ENCODE peak calls at places on chromosomes 3 and 15, in four cellular contexts. I, B, K and C are unnamed samples.

GRCh38 chr15:52579852-52580251 is 11.0 kb upstream of the ARPP19 start:
- DNase-seq in I (no peak), B (no peak), K (no peak), C (no peak)

GRCh38 chr15:39429898-39430357 is 151.0 kb upstream of the THBS1 start:
- DNase-seq in I (peak), B (no peak), K (peak), C (no peak)

GRCh38 chr3:185815391-185816282 is 9.2 kb downstream of the IGF2BP2 start:
- DNase-seq in I (peak), B (no peak), K (peak), C (no peak)

GRCh38 chr3:174243194-174243593 is 615.9 kb upstream of the NAALADL2 start:
- DNase-seq in I (peak), B (no peak), K (peak), C (no peak)

GRCh38 chr3:57109437-57110199 is 49.2 kb downstream of the SPATA12 start:
- DNase-seq in I (no peak), B (no peak), K (no peak), C (no peak)

GRCh38 chr3:102378216-102378615 is 56.6 kb upstream of the ZPLD1 start:
- DNase-seq in I (no peak), B (no peak), K (no peak), C (no peak)

GRCh38 chr15:85800460-85801123 is 5.9 kb upstream of the KLHL25 start:
- DNase-seq in I (peak), B (peak), K (peak), C (no peak)

GRCh38 chr15:51726302-51727073 is 11.0 kb downstream of the LYSMD2 start:
- DNase-seq in I (peak), B (peak), K (peak), C (peak)

GRCh38 chr15:88651971-88652370 is 13.2 kb downstream of the ISG20 start:
- DNase-seq in I (no peak), B (no peak), K (no peak), C (no peak)

GRCh38 chr3:182793663-182794454 is 555 bp downstream of the ATP11B start:
- DNase-seq in I (peak), B (peak), K (peak), C (peak)

GRCh38 chr3:172840913-172841312 is 90.4 kb downstream of the ECT2 start:
- DNase-seq in I (no peak), B (no peak), K (no peak), C (no peak)

GRCh38 chr3:11784962-11785361 is 61.7 kb downstream of the TAMM41 start:
- DNase-seq in I (peak), B (peak), K (no peak), C (no peak)

GRCh38 chr3:131730581-131730980 is 227.8 kb upstream of the MRPL3 start:
- DNase-seq in I (no peak), B (no peak), K (no peak), C (no peak)

GRCh38 chr3:158167737-158168469 is 58.0 kb downstream of the RSRC1 start:
- DNase-seq in I (peak), B (no peak), K (peak), C (no peak)

GRCh38 chr15:26623071-26623470 is 149.8 kb downstream of the GABRB3 start:
- DNase-seq in I (no peak), B (no peak), K (no peak), C (no peak)

GRCh38 chr3:181713673-181714270 is 2.0 kb downstream of the SOX2 start:
- DNase-seq in I (no peak), B (no peak), K (no peak), C (no peak)

GRCh38 chr15:79194386-79194785 is 88.1 kb upstream of the ANKRD34C start:
- DNase-seq in I (no peak), B (no peak), K (no peak), C (no peak)

GRCh38 chr15:97747342-97747741 is 213.2 kb upstream of the ARRDC4 start:
- DNase-seq in I (no peak), B (peak), K (no peak), C (no peak)
- H4K91ac ChIP-seq in I (no peak), B (no peak), K (no peak), C (no peak)

GRCh38 chr15:76163429-76164020 is 103.7 kb downstream of the TMEM266 start:
- DNase-seq in I (peak), B (no peak), K (peak), C (no peak)
- H2BK15ac ChIP-seq in I (no peak), B (no peak), K (peak), C (no peak)

GRCh38 chr3:15326673-15327072 is 5.7 kb downstream of the SH3BP5 start:
- DNase-seq in I (no peak), B (no peak), K (no peak), C (no peak)

GRCh38 chr3:15326037-15326436 is 6.3 kb downstream of the SH3BP5 start:
- DNase-seq in I (no peak), B (no peak), K (no peak), C (no peak)

GRCh38 chr3:15324335-15324734 is 8.1 kb downstream of the SH3BP5 start:
- DNase-seq in I (no peak), B (no peak), K (no peak), C (no peak)

GRCh38 chr3:15323063-15323462 is 9.3 kb downstream of the SH3BP5 start:
- DNase-seq in I (no peak), B (no peak), K (no peak), C (no peak)

DNA sequence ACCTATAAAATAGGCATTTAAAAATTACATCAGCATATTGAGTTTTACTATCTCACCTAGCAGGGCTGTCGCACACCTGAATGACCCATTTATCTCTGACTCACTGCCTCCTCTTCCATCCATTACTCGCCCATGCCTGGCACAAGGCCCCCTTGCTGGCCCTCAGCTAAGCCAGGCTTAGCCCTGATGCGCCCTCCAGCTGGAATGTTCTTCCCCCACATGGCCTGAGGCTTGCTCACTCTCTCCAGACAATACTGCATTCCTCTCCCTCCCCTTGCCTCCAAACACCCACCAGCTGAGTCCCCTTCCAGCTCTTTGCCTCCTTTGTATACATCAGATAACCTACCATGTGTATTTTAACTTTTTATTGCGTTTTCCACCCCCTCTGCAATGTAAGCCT is 7.2 kb downstream of the SH3BP5 start:
- DNase-seq in I (peak), B (peak), K (peak), C (no peak)
- H4K91ac ChIP-seq in I (no peak), B (no peak), K (no peak), C (no peak)

DNA sequence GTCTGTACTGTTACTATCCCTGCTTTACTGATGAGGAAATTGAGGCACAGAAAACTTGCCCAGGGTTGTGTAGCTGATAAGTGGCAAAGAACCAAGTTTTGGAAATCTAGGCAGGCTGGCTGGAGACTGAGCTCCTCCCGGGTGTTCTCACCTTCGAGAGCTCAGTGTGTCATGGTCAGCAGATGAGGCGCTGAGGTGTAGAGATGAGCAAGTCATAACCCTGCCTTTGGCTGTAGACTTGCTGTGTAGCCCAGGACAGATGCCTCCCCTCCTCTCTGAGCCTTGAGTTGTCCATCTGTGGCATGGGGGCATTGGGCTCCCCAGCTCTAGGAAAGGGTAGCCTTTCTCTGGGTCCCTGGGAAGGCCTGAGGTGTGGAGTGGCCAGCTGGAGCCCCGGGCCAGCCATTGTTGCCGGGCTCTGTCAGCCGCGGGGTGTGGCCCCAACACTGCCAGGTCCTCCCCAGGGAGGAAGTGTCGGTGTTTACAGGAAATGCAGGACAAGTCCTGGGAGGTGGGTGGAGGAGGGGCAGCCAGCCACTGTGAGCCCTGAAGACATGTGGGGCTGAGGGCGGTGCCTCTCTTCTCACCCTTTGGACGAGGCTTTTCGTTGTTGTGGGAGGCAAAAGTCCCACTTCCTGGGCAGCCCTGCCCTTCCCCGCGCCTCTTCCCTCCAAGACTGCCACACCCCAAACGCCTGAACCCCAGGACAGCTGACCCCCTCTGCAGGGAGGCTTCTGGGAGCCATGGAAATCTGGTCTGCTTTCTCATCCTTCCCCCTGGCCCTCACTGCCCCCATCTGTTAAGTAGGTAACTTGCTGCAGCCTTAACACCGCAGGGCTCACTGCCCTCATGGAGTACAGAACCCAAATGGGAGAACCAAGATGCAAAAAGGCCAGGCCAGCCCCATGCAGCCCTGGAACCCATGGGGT is 29.1 kb downstream of the FGD5 start:
- DNase-seq in I (no peak), B (peak), K (no peak), C (no peak)
- H2BK15ac ChIP-seq in I (no peak), B (no peak), K (no peak), C (no peak)

GRCh38 chr3:14848906-14849305 is 30.1 kb downstream of the FGD5 start:
- DNase-seq in I (no peak), B (no peak), K (no peak), C (no peak)
- H4K91ac ChIP-seq in I (no peak), B (no peak), K (no peak), C (no peak)

GRCh38 chr15:57302640-57303257 is 73.6 kb upstream of the CGNL1 start:
- DNase-seq in I (no peak), B (no peak), K (no peak), C (no peak)
- H2BK15ac ChIP-seq in I (no peak), B (no peak), K (no peak), C (no peak)

GRCh38 chr3:136861890-136862610 is at the start of gene NCK1:
- DNase-seq in I (peak), B (peak), K (peak), C (peak)
- H4K91ac ChIP-seq in I (peak), B (no peak), K (peak), C (no peak)

GRCh38 chr3:31973081-31973480 is 8.0 kb downstream of the OSBPL10 start:
- DNase-seq in I (no peak), B (no peak), K (no peak), C (no peak)
- H2BK15ac ChIP-seq in I (no peak), B (no peak), K (no peak), C (no peak)